ENCODE peak calls at places on chromosome 3, in six cellular contexts. One of them, this sample, is unnamed.

GRCh38 chr3:190083631-190084030 is 37.1 kb downstream of the P3H2 start:
- DNase-seq in cardiac septum: no peak
- DNase-seq in activated gamma-delta T cell treated with anti-CD3 and anti-CD28 coated beads, Interleukin-2, amount 50 U/mL, for 16 hours: no peak
- DNase-seq in adrenal gland: no peak
- DNase-seq in Kasumi-1: no peak
- DNase-seq in CD4-positive, alpha-beta T cell: no peak
- DNase-seq in this sample: no peak

GRCh38 chr3:13389378-13389777 is 30.7 kb downstream of the NUP210 start:
- DNase-seq in cardiac septum: no peak
- DNase-seq in activated gamma-delta T cell treated with anti-CD3 and anti-CD28 coated beads, Interleukin-2, amount 50 U/mL, for 16 hours: no peak
- DNase-seq in adrenal gland: no peak
- DNase-seq in Kasumi-1: no peak
- DNase-seq in CD4-positive, alpha-beta T cell: no peak
- DNase-seq in this sample: no peak

GRCh38 chr3:44529927-44530326 is 25.1 kb upstream of the ZKSCAN7 start:
- DNase-seq in cardiac septum: no peak
- DNase-seq in activated gamma-delta T cell treated with anti-CD3 and anti-CD28 coated beads, Interleukin-2, amount 50 U/mL, for 16 hours: no peak
- DNase-seq in adrenal gland: no peak
- DNase-seq in Kasumi-1: peak
- DNase-seq in CD4-positive, alpha-beta T cell: no peak
- DNase-seq in this sample: no peak

GRCh38 chr3:172617013-172617706 is 93.7 kb downstream of the NCEH1 start:
- DNase-seq in cardiac septum: no peak
- DNase-seq in activated gamma-delta T cell treated with anti-CD3 and anti-CD28 coated beads, Interleukin-2, amount 50 U/mL, for 16 hours: no peak
- DNase-seq in adrenal gland: no peak
- DNase-seq in Kasumi-1: no peak
- DNase-seq in CD4-positive, alpha-beta T cell: no peak
- DNase-seq in this sample: no peak

GRCh38 chr3:151949706-151950105 is 76.3 kb downstream of the SUCNR1 start:
- DNase-seq in cardiac septum: no peak
- DNase-seq in activated gamma-delta T cell treated with anti-CD3 and anti-CD28 coated beads, Interleukin-2, amount 50 U/mL, for 16 hours: no peak
- DNase-seq in adrenal gland: no peak
- DNase-seq in Kasumi-1: no peak
- DNase-seq in CD4-positive, alpha-beta T cell: no peak
- DNase-seq in this sample: no peak

GRCh38 chr3:148513066-148513671 is 184.5 kb upstream of the AGTR1 start:
- DNase-seq in cardiac septum: no peak
- DNase-seq in activated gamma-delta T cell treated with anti-CD3 and anti-CD28 coated beads, Interleukin-2, amount 50 U/mL, for 16 hours: no peak
- DNase-seq in adrenal gland: no peak
- DNase-seq in Kasumi-1: peak
- DNase-seq in CD4-positive, alpha-beta T cell: no peak
- DNase-seq in this sample: no peak

GRCh38 chr3:124034016-124034808 is 42.3 kb upstream of the ROPN1 start:
- DNase-seq in cardiac septum: no peak
- DNase-seq in activated gamma-delta T cell treated with anti-CD3 and anti-CD28 coated beads, Interleukin-2, amount 50 U/mL, for 16 hours: no peak
- DNase-seq in adrenal gland: peak
- DNase-seq in Kasumi-1: no peak
- DNase-seq in CD4-positive, alpha-beta T cell: no peak
- DNase-seq in this sample: peak

GRCh38 chr3:170829873-170830272 is 40.1 kb downstream of the RPL22L1 start:
- DNase-seq in cardiac septum: no peak
- DNase-seq in activated gamma-delta T cell treated with anti-CD3 and anti-CD28 coated beads, Interleukin-2, amount 50 U/mL, for 16 hours: no peak
- DNase-seq in adrenal gland: no peak
- DNase-seq in Kasumi-1: no peak
- DNase-seq in CD4-positive, alpha-beta T cell: no peak
- DNase-seq in this sample: no peak

GRCh38 chr3:126216416-126216815 is 36.0 kb upstream of the ALDH1L1 start:
- DNase-seq in cardiac septum: no peak
- DNase-seq in activated gamma-delta T cell treated with anti-CD3 and anti-CD28 coated beads, Interleukin-2, amount 50 U/mL, for 16 hours: no peak
- DNase-seq in adrenal gland: no peak
- DNase-seq in Kasumi-1: no peak
- DNase-seq in CD4-positive, alpha-beta T cell: no peak
- DNase-seq in this sample: no peak

GRCh38 chr3:111040959-111041358 is 30.7 kb upstream of the NECTIN3 start:
- DNase-seq in cardiac septum: no peak
- DNase-seq in activated gamma-delta T cell treated with anti-CD3 and anti-CD28 coated beads, Interleukin-2, amount 50 U/mL, for 16 hours: no peak
- DNase-seq in adrenal gland: no peak
- DNase-seq in Kasumi-1: no peak
- DNase-seq in CD4-positive, alpha-beta T cell: no peak
- DNase-seq in this sample: no peak

GRCh38 chr3:129344540-129345220 is 66.0 kb downstream of the HMCES start:
- DNase-seq in cardiac septum: no peak
- DNase-seq in activated gamma-delta T cell treated with anti-CD3 and anti-CD28 coated beads, Interleukin-2, amount 50 U/mL, for 16 hours: no peak
- DNase-seq in adrenal gland: no peak
- DNase-seq in Kasumi-1: peak
- DNase-seq in CD4-positive, alpha-beta T cell: no peak
- DNase-seq in this sample: no peak

GRCh38 chr3:147407107-147407494 is 758 bp upstream of the ZIC4 start:
- DNase-seq in cardiac septum: no peak
- DNase-seq in activated gamma-delta T cell treated with anti-CD3 and anti-CD28 coated beads, Interleukin-2, amount 50 U/mL, for 16 hours: no peak
- DNase-seq in adrenal gland: no peak
- DNase-seq in Kasumi-1: no peak
- DNase-seq in CD4-positive, alpha-beta T cell: no peak
- DNase-seq in this sample: no peak

GRCh38 chr3:58058654-58059263 is 50.5 kb downstream of the FLNB start:
- DNase-seq in cardiac septum: no peak
- DNase-seq in activated gamma-delta T cell treated with anti-CD3 and anti-CD28 coated beads, Interleukin-2, amount 50 U/mL, for 16 hours: no peak
- DNase-seq in adrenal gland: no peak
- DNase-seq in Kasumi-1: no peak
- DNase-seq in CD4-positive, alpha-beta T cell: no peak
- DNase-seq in this sample: no peak

GRCh38 chr3:143901105-143901504 is 52.8 kb upstream of the SLC9A9 start:
- DNase-seq in cardiac septum: no peak
- DNase-seq in activated gamma-delta T cell treated with anti-CD3 and anti-CD28 coated beads, Interleukin-2, amount 50 U/mL, for 16 hours: no peak
- DNase-seq in adrenal gland: no peak
- DNase-seq in Kasumi-1: no peak
- DNase-seq in CD4-positive, alpha-beta T cell: no peak
- DNase-seq in this sample: no peak

GRCh38 chr3:50364573-50365079 is 5.3 kb upstream of the TMEM115 start:
- DNase-seq in cardiac septum: no peak
- DNase-seq in activated gamma-delta T cell treated with anti-CD3 and anti-CD28 coated beads, Interleukin-2, amount 50 U/mL, for 16 hours: no peak
- DNase-seq in adrenal gland: no peak
- DNase-seq in Kasumi-1: no peak
- DNase-seq in CD4-positive, alpha-beta T cell: no peak
- DNase-seq in this sample: no peak

GRCh38 chr3:66110840-66111239 is 72.1 kb upstream of the MAGI1 start:
- DNase-seq in cardiac septum: no peak
- DNase-seq in activated gamma-delta T cell treated with anti-CD3 and anti-CD28 coated beads, Interleukin-2, amount 50 U/mL, for 16 hours: no peak
- DNase-seq in adrenal gland: peak
- DNase-seq in Kasumi-1: no peak
- DNase-seq in CD4-positive, alpha-beta T cell: no peak
- DNase-seq in this sample: no peak

GRCh38 chr3:11600501-11601282 is 43.0 kb downstream of the VGLL4 start:
- DNase-seq in cardiac septum: peak
- DNase-seq in activated gamma-delta T cell treated with anti-CD3 and anti-CD28 coated beads, Interleukin-2, amount 50 U/mL, for 16 hours: no peak
- DNase-seq in adrenal gland: peak
- DNase-seq in Kasumi-1: no peak
- DNase-seq in CD4-positive, alpha-beta T cell: no peak
- DNase-seq in this sample: peak

GRCh38 chr3:128844502-128844901 is 34.9 kb upstream of the ACAD9 start:
- DNase-seq in cardiac septum: no peak
- DNase-seq in activated gamma-delta T cell treated with anti-CD3 and anti-CD28 coated beads, Interleukin-2, amount 50 U/mL, for 16 hours: no peak
- DNase-seq in adrenal gland: no peak
- DNase-seq in Kasumi-1: no peak
- DNase-seq in CD4-positive, alpha-beta T cell: no peak
- DNase-seq in this sample: no peak

GRCh38 chr3:45927881-45928280 is 15.4 kb upstream of the CXCR6 start:
- DNase-seq in cardiac septum: no peak
- DNase-seq in activated gamma-delta T cell treated with anti-CD3 and anti-CD28 coated beads, Interleukin-2, amount 50 U/mL, for 16 hours: no peak
- DNase-seq in adrenal gland: no peak
- DNase-seq in Kasumi-1: no peak
- DNase-seq in CD4-positive, alpha-beta T cell: no peak
- DNase-seq in this sample: no peak

GRCh38 chr3:139629033-139629432 is 48.7 kb downstream of the NMNAT3 start:
- DNase-seq in cardiac septum: no peak
- DNase-seq in activated gamma-delta T cell treated with anti-CD3 and anti-CD28 coated beads, Interleukin-2, amount 50 U/mL, for 16 hours: no peak
- DNase-seq in adrenal gland: peak
- DNase-seq in Kasumi-1: peak
- DNase-seq in CD4-positive, alpha-beta T cell: no peak
- DNase-seq in this sample: no peak

GRCh38 chr3:66121288-66121687 is 82.6 kb upstream of the MAGI1 start:
- DNase-seq in cardiac septum: no peak
- DNase-seq in activated gamma-delta T cell treated with anti-CD3 and anti-CD28 coated beads, Interleukin-2, amount 50 U/mL, for 16 hours: no peak
- DNase-seq in adrenal gland: no peak
- DNase-seq in Kasumi-1: no peak
- DNase-seq in CD4-positive, alpha-beta T cell: no peak
- DNase-seq in this sample: no peak

GRCh38 chr3:122947086-122947611 is 80.4 kb downstream of the SEMA5B start:
- DNase-seq in cardiac septum: no peak
- DNase-seq in activated gamma-delta T cell treated with anti-CD3 and anti-CD28 coated beads, Interleukin-2, amount 50 U/mL, for 16 hours: no peak
- DNase-seq in adrenal gland: no peak
- DNase-seq in Kasumi-1: no peak
- DNase-seq in CD4-positive, alpha-beta T cell: no peak
- DNase-seq in this sample: no peak

GRCh38 chr3:185659942-185660921 is 74.1 kb downstream of the SENP2 start:
- DNase-seq in cardiac septum: peak
- DNase-seq in activated gamma-delta T cell treated with anti-CD3 and anti-CD28 coated beads, Interleukin-2, amount 50 U/mL, for 16 hours: peak
- DNase-seq in adrenal gland: peak
- DNase-seq in Kasumi-1: peak
- DNase-seq in CD4-positive, alpha-beta T cell: peak
- DNase-seq in this sample: peak

GRCh38 chr3:4807381-4808280 is 171.6 kb upstream of the BHLHE40 start:
- DNase-seq in cardiac septum: no peak
- DNase-seq in activated gamma-delta T cell treated with anti-CD3 and anti-CD28 coated beads, Interleukin-2, amount 50 U/mL, for 16 hours: no peak
- DNase-seq in adrenal gland: no peak
- DNase-seq in Kasumi-1: no peak
- DNase-seq in CD4-positive, alpha-beta T cell: no peak
- DNase-seq in this sample: no peak

GRCh38 chr3:182979719-182980191 is 583 bp downstream of the DCUN1D1 start:
- DNase-seq in cardiac septum: no peak
- DNase-seq in activated gamma-delta T cell treated with anti-CD3 and anti-CD28 coated beads, Interleukin-2, amount 50 U/mL, for 16 hours: peak
- DNase-seq in adrenal gland: no peak
- DNase-seq in Kasumi-1: peak
- DNase-seq in CD4-positive, alpha-beta T cell: no peak
- DNase-seq in this sample: peak

GRCh38 chr3:72582211-72582878 is 265.9 kb downstream of the SHQ1 start:
- DNase-seq in cardiac septum: no peak
- DNase-seq in activated gamma-delta T cell treated with anti-CD3 and anti-CD28 coated beads, Interleukin-2, amount 50 U/mL, for 16 hours: no peak
- DNase-seq in adrenal gland: no peak
- DNase-seq in Kasumi-1: no peak
- DNase-seq in CD4-positive, alpha-beta T cell: no peak
- DNase-seq in this sample: no peak

GRCh38 chr3:48918388-48919214 is at the start of gene ARIH2:
- DNase-seq in cardiac septum: peak
- DNase-seq in activated gamma-delta T cell treated with anti-CD3 and anti-CD28 coated beads, Interleukin-2, amount 50 U/mL, for 16 hours: peak
- DNase-seq in adrenal gland: peak
- DNase-seq in Kasumi-1: peak
- DNase-seq in CD4-positive, alpha-beta T cell: peak
- DNase-seq in this sample: peak

GRCh38 chr3:32083901-32084300 is 22.5 kb upstream of the GPD1L start:
- DNase-seq in cardiac septum: no peak
- DNase-seq in activated gamma-delta T cell treated with anti-CD3 and anti-CD28 coated beads, Interleukin-2, amount 50 U/mL, for 16 hours: no peak
- DNase-seq in adrenal gland: no peak
- DNase-seq in Kasumi-1: no peak
- DNase-seq in CD4-positive, alpha-beta T cell: no peak
- DNase-seq in this sample: no peak

GRCh38 chr3:179473565-179473964 is 22.3 kb upstream of the GNB4 start:
- DNase-seq in cardiac septum: no peak
- DNase-seq in activated gamma-delta T cell treated with anti-CD3 and anti-CD28 coated beads, Interleukin-2, amount 50 U/mL, for 16 hours: no peak
- DNase-seq in adrenal gland: no peak
- DNase-seq in Kasumi-1: no peak
- DNase-seq in CD4-positive, alpha-beta T cell: no peak
- DNase-seq in this sample: no peak

GRCh38 chr3:48558446-48559134 is 2.0 kb upstream of the PFKFB4 start:
- DNase-seq in cardiac septum: no peak
- DNase-seq in activated gamma-delta T cell treated with anti-CD3 and anti-CD28 coated beads, Interleukin-2, amount 50 U/mL, for 16 hours: no peak
- DNase-seq in adrenal gland: peak
- DNase-seq in Kasumi-1: peak
- DNase-seq in CD4-positive, alpha-beta T cell: no peak
- DNase-seq in this sample: peak

GRCh38 chr3:24686764-24687163 is 192.1 kb upstream of the THRB start:
- DNase-seq in cardiac septum: no peak
- DNase-seq in activated gamma-delta T cell treated with anti-CD3 and anti-CD28 coated beads, Interleukin-2, amount 50 U/mL, for 16 hours: no peak
- DNase-seq in adrenal gland: no peak
- DNase-seq in Kasumi-1: no peak
- DNase-seq in CD4-positive, alpha-beta T cell: no peak
- DNase-seq in this sample: no peak

GRCh38 chr3:108588616-108589015 is 622 bp downstream of the CIP2A start:
- DNase-seq in cardiac septum: no peak
- DNase-seq in activated gamma-delta T cell treated with anti-CD3 and anti-CD28 coated beads, Interleukin-2, amount 50 U/mL, for 16 hours: no peak
- DNase-seq in adrenal gland: no peak
- DNase-seq in Kasumi-1: peak
- DNase-seq in CD4-positive, alpha-beta T cell: no peak
- DNase-seq in this sample: no peak